ENCODE peak calls at places on chromosomes 13 and 19, in four cellular contexts. W is left ventricle myocardium inferior; U is CD8-positive, alpha-beta memory T cell; T is aorta. R is an unnamed sample.

GRCh38 chr13:94154362-94154761 is 325.1 kb downstream of the DCT start:
- DNase-seq in W (no peak), U (no peak), T (no peak), R (no peak)

GRCh38 chr13:31860002-31860401 is 120.7 kb downstream of the RXFP2 start:
- DNase-seq in W (no peak), U (no peak), T (peak), R (no peak)

GRCh38 chr19:34676697-34677385 is at the start of gene SCGB2B2:
- DNase-seq in W (no peak), U (no peak), T (no peak), R (peak)

GRCh38 chr13:102197193-102197592 is 204.7 kb downstream of the FGF14 start:
- DNase-seq in W (no peak), U (no peak), T (no peak), R (no peak)

GRCh38 chr19:17420267-17420924 is 549 bp downstream of the MVB12A start:
- DNase-seq in W (peak), U (no peak), T (peak), R (no peak)

GRCh38 chr13:24180743-24181384 is 20.3 kb downstream of the SPATA13 start:
- DNase-seq in W (no peak), U (no peak), T (no peak), R (no peak)

GRCh38 chr19:16013851-16014840 is 62.1 kb upstream of the TPM4 start:
- DNase-seq in W (no peak), U (no peak), T (peak), R (no peak)

GRCh38 chr13:98324105-98324504 is 147.0 kb upstream of the RNF113B start:
- DNase-seq in W (no peak), U (no peak), T (no peak), R (no peak)

GRCh38 chr19:2952953-2953481 is 8.2 kb upstream of the ZNF77 start:
- DNase-seq in W (no peak), U (no peak), T (no peak), R (no peak)

DNA sequence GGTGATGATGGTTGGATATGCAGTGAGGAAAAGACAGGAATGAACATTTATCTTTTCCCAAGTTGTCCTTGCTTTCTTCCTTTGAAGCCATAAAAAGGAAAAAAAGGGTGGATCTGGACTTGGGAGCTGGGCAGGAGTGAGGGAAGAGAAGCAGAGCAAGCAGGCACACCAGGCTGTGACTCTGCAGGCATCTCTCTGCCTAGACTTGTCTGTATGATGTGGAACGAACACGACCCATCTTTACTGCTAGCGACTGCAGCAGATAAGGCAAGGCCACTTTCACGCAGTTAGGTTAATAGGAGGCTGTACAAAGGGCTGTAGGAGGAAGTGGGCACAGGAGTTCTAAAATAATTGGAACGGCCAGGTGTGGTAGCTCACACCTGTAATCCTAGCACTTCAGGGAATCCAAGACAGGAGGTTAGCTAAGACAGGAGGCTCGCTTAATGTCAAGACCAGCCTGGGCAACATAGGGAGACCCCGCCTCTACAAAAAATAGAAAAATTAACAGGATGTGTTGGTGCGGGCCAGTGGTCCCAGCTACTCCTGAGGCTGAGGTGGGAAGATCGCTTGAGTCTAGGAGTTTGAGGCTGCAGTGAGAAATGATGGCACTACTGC is 961 bp upstream of the URI1 start:
- DNase-seq in W (no peak), U (no peak), T (no peak), R (no peak)
- H3K27ac ChIP-seq in W (no peak), U (no peak), T (no peak), R (no peak)

GRCh38 chr13:42280537-42280936 is 8.6 kb downstream of the AKAP11 start:
- DNase-seq in W (no peak), U (no peak), T (no peak), R (no peak)
- H3K27ac ChIP-seq in W (no peak), U (no peak), T (no peak), R (no peak)

DNA sequence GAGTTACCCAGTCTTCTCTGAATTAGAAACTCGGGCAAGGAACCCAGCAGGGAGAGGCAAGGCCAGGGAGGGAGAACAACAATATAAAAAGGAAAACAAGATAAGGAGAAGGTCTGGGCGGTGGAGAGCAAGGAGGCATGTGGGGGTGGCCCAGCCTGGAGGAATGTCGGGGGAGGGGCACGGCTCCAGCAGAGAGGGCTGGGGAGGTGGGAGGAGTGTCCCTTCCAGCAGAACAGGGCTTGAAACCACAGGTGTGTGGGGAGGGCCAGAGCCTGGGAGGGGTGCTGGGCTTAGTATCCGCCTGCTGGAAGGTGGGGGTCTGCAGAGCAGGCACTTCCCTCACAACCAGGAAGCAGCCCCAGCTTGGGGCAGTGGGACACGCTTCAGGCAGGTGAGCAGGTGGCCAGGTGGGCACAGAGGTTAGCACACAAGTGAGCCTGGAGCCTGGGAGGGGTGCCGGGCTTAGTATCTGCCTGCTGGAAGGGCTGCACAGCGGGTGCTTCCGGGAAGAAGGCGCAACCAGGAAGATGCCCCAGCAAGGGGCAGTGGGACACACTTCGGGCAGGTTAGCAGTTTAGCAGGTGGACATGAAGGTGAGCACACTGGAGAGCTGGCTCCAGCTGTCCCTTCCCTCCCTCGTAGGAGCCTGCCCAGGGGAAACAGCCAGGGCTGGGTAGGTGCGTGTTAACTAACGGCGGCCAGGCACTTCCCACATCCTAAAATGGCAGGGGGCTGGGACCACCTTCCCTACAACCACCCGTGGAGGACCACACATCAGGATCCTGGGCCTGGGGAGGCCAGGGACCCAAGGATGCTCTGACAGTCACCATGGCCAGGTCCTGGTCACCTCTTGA is 3.1 kb downstream of the GAS6 start:
- DNase-seq in W (no peak), U (no peak), T (peak), R (no peak)
- H3K27ac ChIP-seq in W (peak), U (peak), T (no peak), R (no peak)

DNA sequence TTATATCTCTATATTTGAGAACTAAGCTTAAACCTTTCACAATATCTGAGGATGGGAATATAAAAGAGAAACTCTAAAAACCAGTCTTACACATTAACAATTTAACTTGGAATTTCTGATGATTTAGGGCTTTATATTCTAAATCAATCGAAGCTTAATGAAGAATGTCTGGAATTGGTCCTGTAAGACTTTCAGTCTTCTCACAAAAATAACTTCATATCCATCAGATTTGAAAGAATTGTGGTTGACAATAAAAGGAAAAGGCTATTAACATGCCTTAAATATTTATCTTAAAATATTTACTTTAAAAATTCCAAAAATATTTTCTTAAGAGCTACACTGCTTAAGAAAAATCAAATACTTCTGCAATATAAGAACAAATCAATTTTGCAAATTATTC is 27.3 kb downstream of the MYCBP2 start:
- DNase-seq in W (no peak), U (no peak), T (no peak), R (no peak)
- H3K27ac ChIP-seq in W (no peak), U (no peak), T (no peak), R (no peak)

GRCh38 chr13:91657283-91657682 is 258.9 kb downstream of the GPC5 start:
- DNase-seq in W (no peak), U (no peak), T (no peak), R (no peak)

GRCh38 chr13:91659583-91660415 is 261.4 kb downstream of the GPC5 start:
- DNase-seq in W (no peak), U (no peak), T (no peak), R (no peak)

GRCh38 chr13:91652389-91652788 is 254.0 kb downstream of the GPC5 start:
- DNase-seq in W (no peak), U (no peak), T (no peak), R (no peak)

GRCh38 chr13:91655731-91656130 is 257.3 kb downstream of the GPC5 start:
- DNase-seq in W (no peak), U (no peak), T (no peak), R (no peak)
- H3K27ac ChIP-seq in W (no peak), U (no peak), T (no peak), R (no peak)

DNA sequence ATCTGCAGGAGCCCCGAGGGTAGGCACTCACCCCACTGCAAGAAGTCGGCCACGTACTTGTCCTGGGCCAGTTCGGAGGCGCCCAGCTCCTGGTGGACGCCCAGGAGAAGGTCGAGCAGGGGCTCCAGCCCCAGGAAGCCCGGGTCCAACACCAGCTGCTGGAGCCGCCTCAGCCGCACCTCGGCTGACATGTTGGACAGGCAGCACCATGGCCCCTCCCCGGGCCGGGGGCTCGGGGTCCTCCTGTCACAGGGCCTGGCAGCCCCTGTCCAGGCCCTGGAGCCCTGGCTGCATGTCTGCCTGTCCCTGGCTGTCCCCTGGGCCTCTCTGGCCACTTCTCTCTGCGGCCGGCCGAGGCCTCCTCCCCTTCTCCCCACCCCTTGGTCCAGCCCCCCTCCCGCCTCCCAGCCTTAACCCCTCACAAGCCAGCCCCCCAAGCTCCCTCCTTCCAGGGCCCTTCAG is at the start of gene DMPK:
- DNase-seq in W (peak), U (no peak), T (peak), R (no peak)
- H3K27ac ChIP-seq in W (peak), U (no peak), T (peak), R (no peak)

DNA sequence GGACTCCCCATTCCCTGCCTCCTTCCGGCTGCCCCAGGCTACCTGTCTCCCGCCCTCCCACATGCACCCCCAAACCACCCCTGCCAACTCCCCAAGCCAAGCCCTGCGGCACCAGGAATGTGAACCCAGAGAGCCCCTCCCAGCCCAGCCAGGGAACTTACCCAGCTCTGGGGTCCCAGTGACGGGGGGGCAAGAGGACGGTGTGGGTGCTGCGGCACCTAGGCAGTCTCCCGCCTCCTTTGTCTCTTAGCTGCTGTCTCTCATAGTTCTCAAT is 558 bp downstream of the PLEKHA4 start:
- DNase-seq in W (no peak), U (no peak), T (no peak), R (no peak)
- H3K27ac ChIP-seq in W (peak), U (peak), T (no peak), R (no peak)

GRCh38 chr19:58319241-58319640 is 7.6 kb upstream of the ZSCAN22 start:
- DNase-seq in W (no peak), U (no peak), T (no peak), R (no peak)
- H3K27ac ChIP-seq in W (no peak), U (no peak), T (no peak), R (no peak)

DNA sequence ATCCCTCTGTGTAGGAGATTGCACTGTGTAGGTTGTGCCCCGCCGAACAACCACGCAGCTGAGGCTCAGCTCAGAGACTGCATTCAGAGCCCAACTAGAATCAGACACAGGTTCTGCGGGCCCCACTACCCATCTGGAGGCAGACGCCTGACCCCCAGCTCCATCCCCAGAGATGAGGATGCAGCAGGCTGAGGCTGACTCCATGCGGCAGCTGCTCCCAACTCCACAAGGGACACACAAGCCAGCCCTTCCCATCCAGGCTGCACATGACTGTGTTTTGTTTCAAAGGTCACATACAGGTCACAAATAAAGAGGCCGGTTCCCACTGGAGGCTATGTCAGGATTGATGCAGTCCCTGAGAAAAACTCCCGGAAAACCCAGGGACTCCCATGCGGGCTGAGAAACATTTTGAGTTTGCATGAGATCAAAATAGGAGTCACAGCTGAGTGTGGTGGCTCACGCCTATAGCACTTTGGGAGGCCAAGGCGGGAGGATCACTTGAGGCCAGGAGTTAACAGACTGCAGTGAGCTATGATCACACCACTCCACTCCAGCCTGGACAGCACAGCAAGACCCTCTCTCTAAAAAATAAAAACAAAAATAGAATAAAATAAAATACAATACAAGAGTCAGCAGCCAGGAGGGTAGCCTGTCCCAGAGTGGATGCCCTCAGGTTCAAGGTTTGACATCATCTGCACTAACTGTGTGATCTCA is 14.0 kb downstream of the ELL start:
- DNase-seq in W (peak), U (no peak), T (no peak), R (no peak)
- H3K27ac ChIP-seq in W (peak), U (peak), T (no peak), R (no peak)

GRCh38 chr19:12485571-12485970 is 955 bp upstream of the ZNF709 start:
- DNase-seq in W (no peak), U (no peak), T (no peak), R (no peak)
- H3K27ac ChIP-seq in W (no peak), U (no peak), T (no peak), R (no peak)